ENCODE peak calls at places on chromosomes 4 and X, in eight cellular contexts. E is GM20000, L is upper lobe of right lung, I is NCI-H1092, Z is stomach, R is fibroblast of the aortic adventitia, J is iris pigment epithelial cell, M is PC-3. D is an unnamed sample.

GRCh38 chrX:123859828-123860505 is at the start of gene XIAP:
- DNase-seq in J (peak; percentile 91), R (peak; percentile 84), M (peak; percentile 82), E (peak; percentile 87), Z (peak; percentile 80), L (peak; percentile 92), I (peak; percentile 81), D (peak; percentile 92)

GRCh38 chr4:7020290-7020689 is 22.9 kb upstream of the TADA2B start:
- DNase-seq in J (no peak), I (no peak), M (no peak), R (no peak), E (no peak), L (no peak), Z (no peak), D (no peak)

GRCh38 chr4:7224878-7225533 is 32.7 kb downstream of the SORCS2 start:
- DNase-seq in Z (no peak), I (no peak), E (no peak), R (no peak), L (no peak), J (no peak), M (no peak), D (no peak)

GRCh38 chr4:57220734-57221133 is 110.5 kb upstream of the IGFBP7 start:
- DNase-seq in L (no peak), Z (no peak), E (no peak), M (peak; percentile 12), I (no peak), J (no peak), R (no peak), D (no peak)

GRCh38 chrX:15475021-15475420 is 18.1 kb downstream of the PIR start:
- DNase-seq in M (peak; percentile 70), L (no peak), J (no peak), Z (no peak), E (no peak), I (no peak), R (peak; percentile 77), D (no peak)

GRCh38 chrX:40809210-40809609 is 73.9 kb upstream of the MED14 start:
- DNase-seq in L (no peak), J (peak; percentile 31), Z (no peak), R (no peak), E (no peak), M (peak; percentile 14), I (no peak), D (no peak)

GRCh38 chrX:31420711-31421151 is 348.9 kb upstream of the FTHL17 start:
- DNase-seq in I (no peak), E (peak; percentile 0), J (peak; percentile 55), Z (no peak), L (no peak), R (no peak), M (no peak), D (no peak)

GRCh38 chrX:119468930-119469635 is 839 bp downstream of the SLC25A5 start:
- DNase-seq in I (peak; percentile 78), Z (peak; percentile 93), J (peak; percentile 75), R (peak; percentile 64), E (peak; percentile 85), L (peak; percentile 95), M (peak; percentile 83), D (peak; percentile 90)

GRCh38 chrX:50107470-50107869 is 93.3 kb downstream of the AKAP4 start:
- DNase-seq in J (peak; percentile 17), L (no peak), M (no peak), Z (no peak), E (no peak), I (no peak), R (peak; percentile 39), D (no peak)

GRCh38 chr4:88880501-88881226 is 176.3 kb downstream of the FAM13A start:
- DNase-seq in Z (no peak), L (no peak), E (no peak), J (no peak), I (no peak), R (no peak), M (no peak), D (no peak)

GRCh38 chrX:153639177-153640044 is 7.6 kb upstream of the DUSP9 start:
- DNase-seq in M (no peak), E (no peak), L (no peak), J (no peak), Z (peak; percentile 20), I (no peak), R (no peak), D (no peak)

GRCh38 chr4:88211473-88212252 is 53.2 kb upstream of the ABCG2 start:
- DNase-seq in J (peak; percentile 38), Z (peak; percentile 38), I (peak; percentile 15), M (peak; percentile 81), E (peak; percentile 43), R (peak; percentile 68), L (no peak), D (peak; percentile 85)

GRCh38 chrX:42269186-42269585 is 345.8 kb upstream of the CASK start:
- DNase-seq in R (no peak), I (no peak), Z (no peak), J (peak; percentile 3), M (peak; percentile 54), E (no peak), L (no peak), D (no peak)

GRCh38 chr4:174152717-174153466 is 130.6 kb downstream of the FBXO8 start:
- DNase-seq in Z (no peak), M (no peak), R (no peak), J (peak; percentile 7), I (no peak), L (no peak), E (no peak), D (no peak)

GRCh38 chr4:156473175-156473574 is 498.4 kb downstream of the PDGFC start:
- DNase-seq in Z (no peak), I (no peak), L (no peak), E (no peak), M (no peak), J (peak; percentile 34), R (no peak), D (no peak)

GRCh38 chrX:119996600-119997524 is 53.3 kb upstream of the NKAP start:
- DNase-seq in I (no peak), Z (no peak), E (no peak), M (no peak), J (no peak), R (no peak), L (no peak), D (no peak)

GRCh38 chr4:145732416-145732815 is 52.5 kb downstream of the C4orf51 start:
- DNase-seq in I (no peak), Z (no peak), L (no peak), M (peak; percentile 15), J (no peak), E (no peak), R (no peak), D (no peak)

GRCh38 chrX:56232221-56233082 is at the start of gene KLF8:
- DNase-seq in L (peak; percentile 80), J (no peak), R (no peak), M (no peak), E (peak; percentile 69), I (no peak), Z (peak; percentile 44), D (peak; percentile 89)

GRCh38 chrX:136046295-136046894 is 61.2 kb downstream of the SLC9A6 start:
- DNase-seq in M (peak; percentile 59), E (no peak), J (peak; percentile 77), I (no peak), R (peak; percentile 70), Z (no peak), L (no peak), D (no peak)

GRCh38 chr4:24772061-24772705 is 23.2 kb upstream of the SOD3 start:
- DNase-seq in I (no peak), R (no peak), J (no peak), E (no peak), M (no peak), Z (no peak), L (no peak), D (peak; percentile 60)

GRCh38 chr4:22170353-22170752 is 221.8 kb upstream of the KCNIP4 start:
- DNase-seq in R (peak; percentile 33), E (no peak), Z (no peak), M (peak; percentile 84), I (no peak), L (no peak), J (peak; percentile 25), D (no peak)

GRCh38 chr4:140372607-140373327 is 679 bp upstream of the SCOC start:
- DNase-seq in M (peak; percentile 4), L (no peak), J (peak; percentile 21), R (peak; percentile 32), E (peak; percentile 44), Z (no peak), I (peak; percentile 27), D (no peak)

GRCh38 chr4:170853422-170854021 is 763.8 kb upstream of the AADAT start:
- DNase-seq in M (peak; percentile 59), J (peak; percentile 31), R (peak; percentile 19), E (peak; percentile 30), I (no peak), Z (peak; percentile 44), L (peak; percentile 76), D (no peak)

GRCh38 chrX:130330706-130331105 is 9.0 kb upstream of the SLC25A14 start:
- DNase-seq in J (peak; percentile 45), Z (peak; percentile 56), M (peak; percentile 57), E (peak; percentile 56), R (peak; percentile 43), I (peak; percentile 40), L (peak; percentile 67), D (no peak)

GRCh38 chr4:140286503-140286902 is 86.9 kb upstream of the SCOC start:
- DNase-seq in I (no peak), J (no peak), Z (no peak), R (no peak), E (no peak), L (no peak), M (no peak), D (no peak)

GRCh38 chr4:118035309-118035708 is 1.0 kb downstream of the NDST3 start:
- DNase-seq in J (no peak), Z (no peak), L (no peak), R (no peak), E (no peak), M (no peak), I (no peak), D (no peak)

D was measured in esophagus muscularis mucosa.